ENCODE peak calls at places on chromosomes 2 and 18, in five cellular contexts. Z is AG09309; U is AG10803; C is mesothelial cell of epicardium; K is stimulated activated CD8-positive, alpha-beta memory T cell treated with anti-CD3 and anti-CD28 coated beads, Interleukin-15, amount 100 ng/mL, for 24 hours. J is an unnamed sample.
A peak's percentile ranks its signal among the peaks of the same experiment; 100 is the strongest.

GRCh38 chr2:34070196-34070595 is 471.1 kb upstream of the FAM98A start:
- DNase-seq in Z (no peak), C (no peak), K (no peak), U (no peak), J (no peak)

GRCh38 chr2:182863642-182864041 is 2.8 kb downstream of the FRZB start:
- DNase-seq in Z (no peak), K (no peak), U (no peak), C (no peak), J (no peak)

GRCh38 chr2:187959821-187960220 is 331.9 kb upstream of the GULP1 start:
- DNase-seq in Z (no peak), C (no peak), U (no peak), K (no peak), J (no peak)

GRCh38 chr2:100073110-100073509 is 69.3 kb downstream of the AFF3 start:
- DNase-seq in U (no peak), C (no peak), Z (no peak), K (no peak), J (no peak)

GRCh38 chr2:149082781-149083180 is 44.3 kb downstream of the LYPD6B start:
- DNase-seq in U (no peak), C (no peak), Z (no peak), K (no peak), J (peak; percentile 47)

GRCh38 chr18:57789759-57790158 is 13.4 kb downstream of the ATP8B1 start:
- DNase-seq in C (no peak), K (no peak), U (no peak), Z (no peak), J (no peak)

GRCh38 chr18:63073481-63073880 is 246.1 kb downstream of the BCL2 start:
- DNase-seq in Z (no peak), K (no peak), U (no peak), C (no peak), J (no peak)

GRCh38 chr2:84768840-84769239 is 112.0 kb downstream of the TRABD2A start:
- DNase-seq in C (no peak), K (no peak), Z (no peak), U (no peak), J (no peak)

GRCh38 chr2:42843611-42844010 is 51.2 kb upstream of the HAAO start:
- DNase-seq in C (no peak), K (no peak), Z (no peak), U (no peak), J (no peak)

GRCh38 chr2:170456914-170457313 is 258.2 kb upstream of the SP5 start:
- DNase-seq in K (no peak), C (no peak), U (no peak), Z (no peak), J (no peak)

GRCh38 chr2:75466708-75467311 is 93.9 kb downstream of the EVA1A start:
- DNase-seq in K (no peak), U (peak; percentile 24), Z (no peak), C (no peak), J (peak; percentile 73)

GRCh38 chr2:16005819-16006536 is 65.6 kb downstream of the MYCN start:
- DNase-seq in C (no peak), U (no peak), K (no peak), Z (no peak), J (no peak)

GRCh38 chr2:158600155-158600802 is 143.5 kb downstream of the PKP4 start:
- DNase-seq in C (no peak), U (peak; percentile 92), Z (peak; percentile 73), K (no peak), J (no peak)

GRCh38 chr2:234905547-234906260 is 46.1 kb upstream of the SH3BP4 start:
- DNase-seq in U (peak; percentile 18), C (no peak), Z (no peak), K (no peak), J (no peak)

J was measured in iPS-NIHi11.